ENCODE peak calls at places on chromosomes 12 and 14, in ten cellular contexts. T is uterus; J is lower lobe of right lung; F is transverse colon; N is CD4-positive, alpha-beta memory T cell; D is CD4-positive, CD25-positive, alpha-beta regulatory T cell; M is psoas muscle; U is CD8-positive, alpha-beta T cell; K is colonic mucosa; X is WERI-Rb-1. R is an unnamed sample. For H3K36me3, the result is how much of the 10 kb centered on the place peaks cover.

GRCh38 chr14:95291859-95292542 is 27.7 kb downstream of the CLMN start:
- DNase-seq in T (peak), J (no peak), F (peak), N (no peak), D (no peak), M (peak), U (no peak), K (peak), X (no peak), R (peak)

GRCh38 chr14:102795060-102795925 is 18.0 kb downstream of the TRAF3 start:
- DNase-seq in T (peak), J (peak), F (peak), N (peak), D (peak), M (peak), U (no peak), K (peak), X (no peak), R (peak)

GRCh38 chr14:69349091-69349777 is 48.9 kb downstream of the ERH start:
- DNase-seq in T (no peak), J (no peak), F (no peak), N (no peak), D (no peak), M (no peak), U (no peak), K (no peak), X (no peak), R (no peak)

GRCh38 chr12:34406228-34406995 is 384.1 kb downstream of the ALG10 start:
- DNase-seq in T (peak), J (peak), F (peak), N (no peak), D (no peak), M (peak), U (peak), K (peak), X (peak), R (peak)

GRCh38 chr14:55850803-55851202 is 267.4 kb upstream of the PELI2 start:
- DNase-seq in T (no peak), J (no peak), F (no peak), N (no peak), D (no peak), M (no peak), U (no peak), K (peak), X (no peak), R (no peak)

GRCh38 chr14:47039336-47039735 is 387.8 kb upstream of the RPL10L start:
- DNase-seq in T (no peak), J (no peak), F (no peak), N (no peak), D (no peak), M (no peak), U (no peak), K (no peak), X (no peak), R (no peak)

GRCh38 chr14:94686511-94687160 is 74.4 kb downstream of the SERPINA3 start:
- DNase-seq in T (no peak), J (no peak), F (no peak), N (no peak), D (no peak), M (no peak), U (no peak), K (no peak), X (no peak), R (peak)

GRCh38 chr14:23147676-23148075 is 28.6 kb upstream of the CEBPE start:
- DNase-seq in T (peak), J (no peak), F (no peak), N (no peak), D (no peak), M (no peak), U (no peak), K (no peak), X (no peak), R (no peak)

GRCh38 chr14:22850944-22851790 is 14.8 kb downstream of the MMP14 start:
- DNase-seq in T (peak), J (peak), F (peak), N (no peak), D (peak), M (peak), U (no peak), K (peak), X (no peak), R (peak)

GRCh38 chr14:26395726-26396125 is 202.1 kb downstream of the NOVA1 start:
- DNase-seq in T (no peak), J (no peak), F (no peak), N (no peak), D (no peak), M (no peak), U (no peak), K (no peak), X (no peak), R (no peak)

GRCh38 chr12:52126605-52127578 is 47.4 kb downstream of the SMIM41 start:
- DNase-seq in T (no peak), J (no peak), F (no peak), N (no peak), D (no peak), M (no peak), U (no peak), K (no peak), X (no peak), R (peak)

GRCh38 chr14:94571395-94571794 is 9.8 kb upstream of the SERPINA5 start:
- DNase-seq in T (no peak), J (no peak), F (no peak), N (no peak), D (no peak), M (no peak), U (no peak), K (no peak), X (no peak), R (no peak)

GRCh38 chr12:122944588-122944987 is 21.7 kb downstream of the ABCB9 start:
- DNase-seq in T (no peak), J (no peak), F (peak), N (no peak), D (no peak), M (no peak), U (no peak), K (no peak), X (no peak), R (no peak)

GRCh38 chr12:88238406-88238805 is 96.3 kb downstream of the TMTC3 start:
- DNase-seq in T (no peak), J (no peak), F (no peak), N (no peak), D (no peak), M (no peak), U (no peak), K (no peak), X (no peak), R (no peak)

GRCh38 chr12:24728366-24728765 is 220.5 kb downstream of the BCAT1 start:
- DNase-seq in T (no peak), J (no peak), F (no peak), N (no peak), D (no peak), M (no peak), U (no peak), K (no peak), X (no peak), R (no peak)

GRCh38 chr12:24948816-24949722 is at the start of gene BCAT1:
- DNase-seq in T (peak), J (peak), F (peak), N (no peak), D (peak), M (peak), U (peak), K (peak), X (peak), R (peak)

GRCh38 chr14:89388853-89389252 is 28.2 kb downstream of the FOXN3 start:
- DNase-seq in T (no peak), J (no peak), F (no peak), N (no peak), D (no peak), M (no peak), U (no peak), K (no peak), X (no peak), R (no peak)

GRCh38 chr14:100019156-100019882 is 45.9 kb upstream of the EVL start:
- DNase-seq in T (no peak), J (no peak), F (no peak), N (no peak), D (no peak), M (no peak), U (no peak), K (no peak), X (peak), R (no peak)

GRCh38 chr14:103712633-103713247 is 2.5 kb downstream of the XRCC3 start:
- DNase-seq in T (no peak), J (no peak), F (no peak), N (no peak), D (no peak), M (no peak), U (no peak), K (no peak), X (no peak), R (no peak)

GRCh38 chr12:13586361-13586760 is 389.8 kb downstream of the EMP1 start:
- DNase-seq in T (no peak), J (no peak), F (no peak), N (no peak), D (no peak), M (no peak), U (no peak), K (no peak), X (no peak), R (no peak)

GRCh38 chr12:69026341-69026740 is 93.4 kb upstream of the CPM start:
- DNase-seq in T (no peak), J (no peak), F (no peak), N (no peak), D (no peak), M (no peak), U (no peak), K (no peak), X (no peak), R (peak)

GRCh38 chr12:116248930-116249329 is 28.6 kb downstream of the MED13L start:
- DNase-seq in T (no peak), J (no peak), F (no peak), N (no peak), D (no peak), M (no peak), U (no peak), K (no peak), X (no peak), R (no peak)

GRCh38 chr12:72267974-72268373 is 4.2 kb upstream of the TRHDE start:
- DNase-seq in T (no peak), J (no peak), F (no peak), N (no peak), D (no peak), M (no peak), U (no peak), K (no peak), X (no peak), R (no peak)

GRCh38 chr14:31582286-31582691 is 21.1 kb downstream of the NUBPL start:
- DNase-seq in T (no peak), J (no peak), F (no peak), N (no peak), D (no peak), M (no peak), U (no peak), K (no peak), X (no peak), R (no peak)

GRCh38 chr14:94026886-94027469 is 838 bp downstream of the OTUB2 start:
- DNase-seq in T (no peak), J (no peak), F (no peak), N (no peak), D (no peak), M (no peak), U (no peak), K (no peak), X (no peak), R (no peak)

GRCh38 chr14:90381011-90381790 is 15.6 kb upstream of the CALM1 start:
- DNase-seq in T (peak), J (no peak), F (peak), N (no peak), D (peak), M (peak), U (no peak), K (peak), X (peak), R (no peak)

GRCh38 chr12:80151131-80151530 is 51.8 kb downstream of the OTOGL start:
- DNase-seq in T (no peak), J (no peak), F (no peak), N (no peak), D (no peak), M (no peak), U (no peak), K (no peak), X (no peak), R (no peak)

GRCh38 chr14:65226824-65227604 is 124.7 kb upstream of the MAX start:
- DNase-seq in T (no peak), J (no peak), F (peak), N (no peak), D (no peak), M (no peak), U (no peak), K (peak), X (no peak), R (no peak)

GRCh38 chr12:89389755-89390661 is 37.7 kb upstream of the DUSP6 start:
- DNase-seq in T (no peak), J (no peak), F (peak), N (no peak), D (peak), M (no peak), U (no peak), K (peak), X (no peak), R (no peak)

GRCh38 chr12:45986646-45987338 is 3.6 kb downstream of the SCAF11 start:
- DNase-seq in T (no peak), J (no peak), F (no peak), N (no peak), D (no peak), M (no peak), U (no peak), K (no peak), X (no peak), R (no peak)

GRCh38 chr14:50232276-50232642 is 881 bp upstream of the SOS2 start:
- DNase-seq in T (no peak), J (no peak), F (no peak), N (no peak), D (no peak), M (no peak), U (no peak), K (no peak), X (peak), R (no peak)

GRCh38 chr14:66508846-66509621 is 1.1 kb downstream of the GPHN start:
- DNase-seq in T (peak), J (peak), F (peak), N (peak), D (peak), M (peak), U (peak), K (peak), X (peak), R (peak)

GRCh38 chr12:26293612-26294011 is 98.2 kb downstream of the SSPN start:
- DNase-seq in T (no peak), J (no peak), F (no peak), N (no peak), D (no peak), M (no peak), U (no peak), K (no peak), X (no peak), R (no peak)

GRCh38 chr12:74963867-74964331 is 245.7 kb downstream of the KCNC2 start:
- DNase-seq in T (no peak), J (no peak), F (no peak), N (no peak), D (no peak), M (no peak), U (no peak), K (no peak), X (no peak), R (no peak)

GRCh38 chr14:75361751-75362433 is 65.9 kb upstream of the JDP2 start:
- DNase-seq in T (peak), J (no peak), F (no peak), N (no peak), D (no peak), M (peak), U (no peak), K (no peak), X (no peak), R (peak)

GRCh38 chr14:104249706-104250105 is 111.3 kb downstream of the KIF26A start:
- DNase-seq in T (no peak), J (peak), F (no peak), N (no peak), D (no peak), M (no peak), U (peak), K (no peak), X (no peak), R (no peak)

GRCh38 chr12:105104762-105105161 is 2.8 kb upstream of the WASHC4 start:
- DNase-seq in T (no peak), J (no peak), F (no peak), N (no peak), D (no peak), M (no peak), U (no peak), K (no peak), X (no peak), R (no peak)

GRCh38 chr12:71449373-71450070 is 9.9 kb downstream of the LGR5 start:
- DNase-seq in T (no peak), J (no peak), F (no peak), N (no peak), D (no peak), M (no peak), U (no peak), K (no peak), X (no peak), R (no peak)

GRCh38 chr12:68259318-68259940 is 6.0 kb upstream of the IL22 start:
- DNase-seq in T (no peak), J (no peak), F (no peak), N (no peak), D (no peak), M (no peak), U (no peak), K (no peak), X (no peak), R (no peak)

GRCh38 chr12:100493371-100494012 is 19.8 kb downstream of the NR1H4 start:
- DNase-seq in T (no peak), J (no peak), F (peak), N (no peak), D (no peak), M (no peak), U (no peak), K (no peak), X (no peak), R (no peak)
- H3K36me3 ChIP-seq in T (under half), J (under half), F (under half), N (under half), D (under half), M (under half), U (under half), K (under half), X (under half), R (under half)

GRCh38 chr14:73976150-73976549 is 26.0 kb downstream of the COQ6 start:
- DNase-seq in T (no peak), J (no peak), F (peak), N (no peak), D (no peak), M (no peak), U (no peak), K (no peak), X (no peak), R (no peak)

GRCh38 chr14:73977896-73978295 is 27.8 kb downstream of the COQ6 start:
- DNase-seq in T (no peak), J (no peak), F (no peak), N (no peak), D (no peak), M (no peak), U (no peak), K (no peak), X (no peak), R (no peak)

DNA sequence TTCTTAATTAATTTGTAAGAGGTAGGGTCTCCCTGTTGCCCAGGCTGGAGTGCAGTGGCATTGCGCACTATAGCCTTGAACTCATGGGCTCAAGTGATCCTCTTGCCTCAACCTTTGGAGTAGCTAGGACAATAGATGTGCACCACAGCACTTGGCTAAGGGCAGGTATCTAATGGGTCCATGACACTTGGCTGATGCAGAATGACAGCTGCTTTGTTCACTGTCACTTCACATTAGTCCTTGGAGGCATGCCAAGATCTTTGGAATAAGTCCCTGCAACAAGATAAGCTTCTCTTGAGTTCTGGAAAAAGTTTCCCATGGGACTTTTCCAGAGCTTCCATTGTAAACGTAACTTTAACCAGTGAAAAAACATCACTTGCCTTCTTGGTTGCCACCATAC is 23.4 kb downstream of the COQ6 start:
- DNase-seq in T (no peak), J (no peak), F (no peak), N (no peak), D (no peak), M (no peak), U (no peak), K (no peak), X (no peak), R (no peak)
- H3K36me3 ChIP-seq in T (under half), J (half or more), F (under half), N (under half), D (under half), M (under half), U (under half), K (under half), X (under half), R (under half)

DNA sequence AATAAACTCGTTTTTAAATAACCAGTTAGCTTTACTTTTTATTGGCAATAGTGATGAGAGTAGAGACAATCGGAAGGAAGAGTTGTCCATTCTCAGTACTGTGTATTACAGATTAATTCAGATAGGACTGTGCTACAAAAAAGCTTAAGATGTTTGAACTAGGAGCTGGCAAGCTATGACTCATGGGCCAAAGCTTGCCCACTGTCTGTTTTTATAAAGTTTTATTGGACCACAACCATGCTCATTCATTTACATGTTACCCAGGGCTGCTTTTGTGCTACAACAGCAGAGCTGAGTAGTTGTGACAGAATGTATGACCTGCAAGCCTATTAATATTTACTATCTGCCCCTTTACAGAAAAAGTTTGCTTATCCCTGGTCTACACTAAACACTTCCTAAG is 19.4 kb downstream of the GNS start:
- DNase-seq in T (no peak), J (no peak), F (no peak), N (no peak), D (no peak), M (no peak), U (no peak), K (no peak), X (no peak), R (no peak)
- H3K36me3 ChIP-seq in T (under half), J (half or more), F (half or more), N (under half), D (half or more), M (under half), U (under half), K (under half), X (half or more), R (under half)

DNA sequence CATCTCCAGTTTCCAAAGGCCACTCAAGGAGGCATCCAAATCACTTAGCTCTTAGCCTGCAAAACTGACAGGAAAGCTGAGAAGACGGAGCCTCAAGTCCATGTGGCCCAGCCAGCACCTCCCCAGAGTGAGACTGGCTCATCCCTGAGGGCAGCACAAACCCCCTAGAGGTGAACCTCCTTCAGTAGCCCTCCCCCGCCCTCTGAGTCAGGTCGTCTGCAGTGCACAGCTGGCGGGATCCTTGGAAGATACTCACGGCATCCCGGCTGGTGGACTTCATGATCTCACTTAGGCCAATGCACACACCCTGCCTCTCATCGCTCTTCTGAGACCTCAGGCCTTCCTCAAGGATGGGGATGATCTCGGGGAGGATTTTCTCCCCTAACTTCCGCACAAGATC is 24.1 kb upstream of the RAB35 start:
- DNase-seq in T (no peak), J (no peak), F (no peak), N (no peak), D (no peak), M (no peak), U (no peak), K (no peak), X (no peak), R (peak)
- H3K36me3 ChIP-seq in T (under half), J (half or more), F (half or more), N (half or more), D (half or more), M (under half), U (half or more), K (under half), X (half or more), R (under half)

GRCh38 chr12:109188108-109188712 is 71.8 kb downstream of the ACACB start:
- DNase-seq in T (no peak), J (no peak), F (no peak), N (no peak), D (no peak), M (no peak), U (no peak), K (no peak), X (no peak), R (no peak)
- H3K36me3 ChIP-seq in T (under half), J (half or more), F (half or more), N (under half), D (under half), M (under half), U (under half), K (under half), X (under half), R (under half)